ENCODE peak calls at places on chromosome 22, in seven cellular contexts. One of them, this sample, is unnamed.

GRCh38 chr22:35350539-35351503 is 30.1 kb upstream of the HMOX1 start:
- DNase-seq in choroid plexus epithelial cell: peak; percentile 94
- DNase-seq in kidney: peak; percentile 97
- DNase-seq in GM06990: peak; percentile 84
- DNase-seq in thoracic aorta: peak; percentile 79
- DNase-seq in foreskin fibroblast: peak; percentile 93
- DNase-seq in effector memory CD4-positive, alpha-beta T cell: peak; percentile 69
- DNase-seq in this sample: peak; percentile 77

GRCh38 chr22:21587803-21588611 is 20.5 kb downstream of the UBE2L3 start:
- DNase-seq in kidney: no peak
- DNase-seq in GM06990: peak; percentile 40
- DNase-seq in effector memory CD4-positive, alpha-beta T cell: no peak
- DNase-seq in choroid plexus epithelial cell: peak; percentile 64
- DNase-seq in foreskin fibroblast: no peak
- DNase-seq in thoracic aorta: no peak
- DNase-seq in this sample: no peak

GRCh38 chr22:30705710-30706651 is 11.3 kb downstream of the OSBP2 start:
- DNase-seq in thoracic aorta: no peak
- DNase-seq in foreskin fibroblast: peak; percentile 93
- DNase-seq in effector memory CD4-positive, alpha-beta T cell: no peak
- DNase-seq in kidney: no peak
- DNase-seq in GM06990: peak; percentile 30
- DNase-seq in choroid plexus epithelial cell: peak; percentile 28
- DNase-seq in this sample: no peak

GRCh38 chr22:37172266-37173245 is 15.5 kb downstream of the C1QTNF6 start:
- DNase-seq in choroid plexus epithelial cell: no peak
- DNase-seq in GM06990: no peak
- DNase-seq in foreskin fibroblast: no peak
- DNase-seq in kidney: peak; percentile 49
- DNase-seq in thoracic aorta: no peak
- DNase-seq in effector memory CD4-positive, alpha-beta T cell: no peak
- DNase-seq in this sample: peak; percentile 57

GRCh38 chr22:50604623-50605348 is 4.2 kb downstream of the MAPK8IP2 start:
- DNase-seq in thoracic aorta: no peak
- DNase-seq in GM06990: no peak
- DNase-seq in effector memory CD4-positive, alpha-beta T cell: no peak
- DNase-seq in choroid plexus epithelial cell: no peak
- DNase-seq in foreskin fibroblast: no peak
- DNase-seq in kidney: peak; percentile 58
- DNase-seq in this sample: no peak

GRCh38 chr22:35155403-35156025 is 89.6 kb downstream of the ISX start:
- DNase-seq in kidney: no peak
- DNase-seq in foreskin fibroblast: no peak
- DNase-seq in thoracic aorta: no peak
- DNase-seq in choroid plexus epithelial cell: no peak
- DNase-seq in effector memory CD4-positive, alpha-beta T cell: no peak
- DNase-seq in GM06990: no peak
- DNase-seq in this sample: no peak

GRCh38 chr22:33770723-33771122 is 149.6 kb downstream of the LARGE1 start:
- DNase-seq in GM06990: no peak
- DNase-seq in kidney: no peak
- DNase-seq in choroid plexus epithelial cell: no peak
- DNase-seq in effector memory CD4-positive, alpha-beta T cell: no peak
- DNase-seq in foreskin fibroblast: no peak
- DNase-seq in thoracic aorta: no peak
- DNase-seq in this sample: no peak

GRCh38 chr22:38879102-38879729 is 7.2 kb upstream of the CBX6 start:
- DNase-seq in foreskin fibroblast: no peak
- DNase-seq in kidney: no peak
- DNase-seq in thoracic aorta: no peak
- DNase-seq in GM06990: no peak
- DNase-seq in effector memory CD4-positive, alpha-beta T cell: no peak
- DNase-seq in choroid plexus epithelial cell: no peak
- DNase-seq in this sample: no peak

GRCh38 chr22:42700901-42701300 is 19.8 kb downstream of the A4GALT start:
- DNase-seq in kidney: peak; percentile 56
- DNase-seq in GM06990: no peak
- DNase-seq in choroid plexus epithelial cell: no peak
- DNase-seq in foreskin fibroblast: no peak
- DNase-seq in thoracic aorta: no peak
- DNase-seq in effector memory CD4-positive, alpha-beta T cell: no peak
- DNase-seq in this sample: no peak

GRCh38 chr22:44154431-44154942 is 26.2 kb upstream of the PARVG start:
- DNase-seq in foreskin fibroblast: no peak
- DNase-seq in GM06990: no peak
- DNase-seq in thoracic aorta: no peak
- DNase-seq in kidney: no peak
- DNase-seq in effector memory CD4-positive, alpha-beta T cell: no peak
- DNase-seq in choroid plexus epithelial cell: peak; percentile 74
- DNase-seq in this sample: no peak

GRCh38 chr22:50481440-50482106 is at the start of gene ADM2:
- DNase-seq in GM06990: no peak
- DNase-seq in thoracic aorta: no peak
- DNase-seq in effector memory CD4-positive, alpha-beta T cell: peak; percentile 51
- DNase-seq in foreskin fibroblast: no peak
- DNase-seq in choroid plexus epithelial cell: no peak
- DNase-seq in kidney: peak; percentile 84
- DNase-seq in this sample: no peak

GRCh38 chr22:30890689-30891442 is 77.7 kb downstream of the MORC2 start:
- DNase-seq in choroid plexus epithelial cell: peak; percentile 52
- DNase-seq in thoracic aorta: no peak
- DNase-seq in foreskin fibroblast: no peak
- DNase-seq in kidney: peak; percentile 77
- DNase-seq in effector memory CD4-positive, alpha-beta T cell: no peak
- DNase-seq in GM06990: no peak
- DNase-seq in this sample: peak; percentile 61

GRCh38 chr22:28976588-28976987 is 85.0 kb downstream of the C22orf31 start:
- DNase-seq in thoracic aorta: no peak
- DNase-seq in GM06990: no peak
- DNase-seq in kidney: no peak
- DNase-seq in choroid plexus epithelial cell: peak; percentile 67
- DNase-seq in foreskin fibroblast: peak; percentile 63
- DNase-seq in effector memory CD4-positive, alpha-beta T cell: no peak
- DNase-seq in this sample: no peak

GRCh38 chr22:46336119-46337078 is 885 bp downstream of the TRMU start:
- DNase-seq in thoracic aorta: no peak
- DNase-seq in effector memory CD4-positive, alpha-beta T cell: no peak
- DNase-seq in kidney: peak; percentile 81
- DNase-seq in foreskin fibroblast: peak; percentile 6
- DNase-seq in choroid plexus epithelial cell: peak; percentile 21
- DNase-seq in GM06990: no peak
- DNase-seq in this sample: no peak

GRCh38 chr22:31616315-31616980 is 45.6 kb downstream of the PISD start:
- DNase-seq in foreskin fibroblast: no peak
- DNase-seq in GM06990: peak; percentile 59
- DNase-seq in choroid plexus epithelial cell: no peak
- DNase-seq in kidney: no peak
- DNase-seq in thoracic aorta: no peak
- DNase-seq in effector memory CD4-positive, alpha-beta T cell: no peak
- DNase-seq in this sample: no peak

GRCh38 chr22:31089101-31090100 is 8.3 kb downstream of the SMTN start:
- DNase-seq in GM06990: peak; percentile 46
- DNase-seq in effector memory CD4-positive, alpha-beta T cell: no peak
- DNase-seq in kidney: no peak
- DNase-seq in thoracic aorta: no peak
- DNase-seq in foreskin fibroblast: no peak
- DNase-seq in choroid plexus epithelial cell: peak; percentile 61
- DNase-seq in this sample: no peak

GRCh38 chr22:42814616-42815015 is 42.5 kb downstream of the ARFGAP3 start:
- DNase-seq in kidney: no peak
- DNase-seq in choroid plexus epithelial cell: no peak
- DNase-seq in GM06990: no peak
- DNase-seq in foreskin fibroblast: no peak
- DNase-seq in effector memory CD4-positive, alpha-beta T cell: no peak
- DNase-seq in thoracic aorta: no peak
- DNase-seq in this sample: no peak

GRCh38 chr22:38240734-38241252 is 32.0 kb downstream of the TMEM184B start:
- DNase-seq in effector memory CD4-positive, alpha-beta T cell: no peak
- DNase-seq in choroid plexus epithelial cell: peak; percentile 87
- DNase-seq in kidney: no peak
- DNase-seq in foreskin fibroblast: no peak
- DNase-seq in thoracic aorta: no peak
- DNase-seq in GM06990: no peak
- DNase-seq in this sample: no peak

GRCh38 chr22:26660961-26661578 is 3.7 kb downstream of the MIAT start:
- DNase-seq in choroid plexus epithelial cell: no peak
- DNase-seq in effector memory CD4-positive, alpha-beta T cell: no peak
- DNase-seq in foreskin fibroblast: no peak
- DNase-seq in kidney: no peak
- DNase-seq in GM06990: no peak
- DNase-seq in thoracic aorta: no peak
- DNase-seq in this sample: no peak

GRCh38 chr22:37982151-37982838 is 2.1 kb downstream of the SOX10 start:
- DNase-seq in choroid plexus epithelial cell: no peak
- DNase-seq in thoracic aorta: no peak
- DNase-seq in foreskin fibroblast: no peak
- DNase-seq in effector memory CD4-positive, alpha-beta T cell: no peak
- DNase-seq in GM06990: no peak
- DNase-seq in kidney: no peak
- DNase-seq in this sample: no peak

GRCh38 chr22:41096391-41096790 is 4.0 kb downstream of the EP300 start:
- DNase-seq in GM06990: no peak
- DNase-seq in foreskin fibroblast: no peak
- DNase-seq in choroid plexus epithelial cell: no peak
- DNase-seq in kidney: no peak
- DNase-seq in effector memory CD4-positive, alpha-beta T cell: no peak
- DNase-seq in thoracic aorta: no peak
- DNase-seq in this sample: no peak

GRCh38 chr22:41092023-41092817 is at the start of gene EP300:
- DNase-seq in thoracic aorta: peak; percentile 54
- DNase-seq in choroid plexus epithelial cell: peak; percentile 67
- DNase-seq in effector memory CD4-positive, alpha-beta T cell: peak; percentile 81
- DNase-seq in foreskin fibroblast: peak; percentile 76
- DNase-seq in kidney: peak; percentile 97
- DNase-seq in GM06990: peak; percentile 87
- DNase-seq in this sample: peak; percentile 73

GRCh38 chr22:41091139-41092022 is 1.0 kb upstream of the EP300 start:
- DNase-seq in choroid plexus epithelial cell: peak; percentile 99
- DNase-seq in effector memory CD4-positive, alpha-beta T cell: peak; percentile 99
- DNase-seq in thoracic aorta: peak; percentile 95
- DNase-seq in foreskin fibroblast: peak; percentile 98
- DNase-seq in GM06990: peak; percentile 99
- DNase-seq in kidney: peak; percentile 100
- DNase-seq in this sample: peak; percentile 100

GRCh38 chr22:41092847-41093371 is 517 bp downstream of the EP300 start:
- DNase-seq in foreskin fibroblast: peak; percentile 4
- DNase-seq in thoracic aorta: no peak
- DNase-seq in GM06990: no peak
- DNase-seq in kidney: no peak
- DNase-seq in choroid plexus epithelial cell: peak; percentile 33
- DNase-seq in effector memory CD4-positive, alpha-beta T cell: no peak
- DNase-seq in this sample: no peak

DNA sequence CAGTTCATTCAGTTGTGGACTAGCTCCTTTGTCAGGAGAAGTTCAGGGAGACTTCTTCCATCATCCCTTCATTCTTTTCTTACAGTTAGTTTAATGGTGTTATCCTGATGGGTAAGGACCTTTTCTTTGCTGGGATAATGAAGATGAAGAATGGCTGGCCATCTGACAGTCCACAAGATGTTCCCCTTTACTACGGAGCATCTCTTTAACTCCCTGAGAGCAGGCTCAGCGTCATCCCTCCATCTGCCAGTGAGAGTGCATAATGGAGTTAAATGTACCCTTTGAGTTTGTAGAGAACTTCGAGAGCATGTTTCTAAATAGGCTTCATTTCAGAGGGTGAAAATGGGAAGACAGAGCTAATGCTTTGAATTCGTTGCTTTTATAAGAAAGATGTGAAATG is 1.6 kb downstream of the EP300 start:
- DNase-seq in GM06990: no peak
- DNase-seq in kidney: no peak
- DNase-seq in choroid plexus epithelial cell: peak; percentile 60
- DNase-seq in thoracic aorta: no peak
- DNase-seq in effector memory CD4-positive, alpha-beta T cell: no peak
- DNase-seq in foreskin fibroblast: peak; percentile 15
- DNase-seq in this sample: no peak
- H3K4me3 ChIP-seq in GM06990: peak overlapping the region; percentile 91
- H3K4me3 ChIP-seq in kidney: peak overlapping the region; percentile 94
- H3K4me3 ChIP-seq in choroid plexus epithelial cell: peak overlapping the region; percentile 95
- H3K4me3 ChIP-seq in thoracic aorta: peak overlapping the region; percentile 86
- H3K4me3 ChIP-seq in effector memory CD4-positive, alpha-beta T cell: peak overlapping the region; percentile 93
- H3K4me3 ChIP-seq in foreskin fibroblast: peak overlapping the region; percentile 92
- H3K4me3 ChIP-seq in this sample: peak overlapping the region; percentile 94

DNA sequence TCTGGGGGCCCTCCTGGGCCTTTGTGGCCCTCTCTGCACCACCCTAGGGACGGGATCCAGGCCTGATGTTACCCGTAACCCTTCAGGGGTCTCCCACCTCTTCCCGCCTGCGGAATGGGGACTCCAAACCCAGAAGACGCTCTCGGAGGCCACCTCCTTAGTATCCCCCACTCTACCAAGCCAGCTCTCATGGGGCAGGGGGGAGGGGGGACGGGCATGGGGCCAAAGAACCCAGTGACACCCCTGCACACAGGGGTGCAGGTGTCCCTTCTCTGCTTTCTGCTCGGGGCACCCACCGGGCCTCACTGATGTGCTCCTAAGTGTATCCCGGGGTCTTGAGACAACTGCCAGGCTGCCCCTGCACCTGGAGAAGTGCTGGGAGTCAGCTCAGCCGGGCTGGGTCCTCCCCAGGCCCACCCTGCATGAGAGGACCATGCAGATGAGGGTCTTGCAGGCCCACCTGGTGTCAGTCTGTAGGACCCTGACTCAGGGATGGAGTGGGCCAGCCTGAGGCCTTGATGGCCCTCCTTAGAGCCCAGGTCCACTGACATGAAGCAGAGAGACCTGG is 176.9 kb downstream of the IGLL1 start:
- DNase-seq in foreskin fibroblast: no peak
- DNase-seq in choroid plexus epithelial cell: no peak
- DNase-seq in thoracic aorta: no peak
- DNase-seq in kidney: peak; percentile 60
- DNase-seq in effector memory CD4-positive, alpha-beta T cell: no peak
- DNase-seq in GM06990: no peak
- DNase-seq in this sample: no peak
- H3K4me3 ChIP-seq in foreskin fibroblast: no peak overlapping the region
- H3K4me3 ChIP-seq in choroid plexus epithelial cell: no peak overlapping the region
- H3K4me3 ChIP-seq in thoracic aorta: no peak overlapping the region
- H3K4me3 ChIP-seq in kidney: no peak overlapping the region
- H3K4me3 ChIP-seq in effector memory CD4-positive, alpha-beta T cell: no peak overlapping the region
- H3K4me3 ChIP-seq in GM06990: no peak overlapping the region
- H3K4me3 ChIP-seq in this sample: no peak overlapping the region

DNA sequence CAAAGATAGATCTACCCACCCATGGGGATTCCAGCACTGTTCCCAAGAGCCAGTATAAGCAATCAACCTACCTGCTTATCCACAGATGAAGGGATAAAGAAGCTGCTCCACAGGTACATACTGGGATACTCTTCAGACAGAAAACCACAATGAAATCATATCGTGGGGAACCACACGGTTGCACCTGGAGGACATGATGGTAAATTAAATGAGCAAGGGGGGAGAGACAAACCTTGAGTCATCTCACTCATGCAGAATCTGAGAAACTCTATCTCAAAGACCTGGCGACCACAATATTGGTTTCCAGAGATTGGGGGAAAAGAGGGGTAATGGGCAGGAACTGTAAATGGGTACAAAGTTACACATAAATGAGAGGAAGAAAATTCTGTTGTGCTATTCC is 14.5 kb downstream of the RGL4 start:
- DNase-seq in effector memory CD4-positive, alpha-beta T cell: no peak
- DNase-seq in kidney: no peak
- DNase-seq in foreskin fibroblast: no peak
- DNase-seq in choroid plexus epithelial cell: no peak
- DNase-seq in GM06990: no peak
- DNase-seq in thoracic aorta: no peak
- DNase-seq in this sample: no peak
- H3K4me3 ChIP-seq in effector memory CD4-positive, alpha-beta T cell: no peak overlapping the region
- H3K4me3 ChIP-seq in kidney: no peak overlapping the region
- H3K4me3 ChIP-seq in foreskin fibroblast: no peak overlapping the region
- H3K4me3 ChIP-seq in choroid plexus epithelial cell: no peak overlapping the region
- H3K4me3 ChIP-seq in GM06990: no peak overlapping the region
- H3K4me3 ChIP-seq in thoracic aorta: no peak overlapping the region
- H3K4me3 ChIP-seq in this sample: no peak overlapping the region

GRCh38 chr22:40451230-40451629 is 80.8 kb downstream of the SGSM3 start:
- DNase-seq in GM06990: no peak
- DNase-seq in choroid plexus epithelial cell: no peak
- DNase-seq in foreskin fibroblast: no peak
- DNase-seq in thoracic aorta: no peak
- DNase-seq in effector memory CD4-positive, alpha-beta T cell: no peak
- DNase-seq in kidney: no peak
- DNase-seq in this sample: no peak
- H3K4me3 ChIP-seq in GM06990: no peak overlapping the region
- H3K4me3 ChIP-seq in choroid plexus epithelial cell: no peak overlapping the region
- H3K4me3 ChIP-seq in foreskin fibroblast: no peak overlapping the region
- H3K4me3 ChIP-seq in thoracic aorta: peak overlapping the region; percentile 23
- H3K4me3 ChIP-seq in effector memory CD4-positive, alpha-beta T cell: peak overlapping the region; percentile 15
- H3K4me3 ChIP-seq in kidney: no peak overlapping the region
- H3K4me3 ChIP-seq in this sample: no peak overlapping the region

This sample was measured in ascending aorta.